ENCODE peak calls at places on chromosomes 12 and 14, in seven cellular contexts. M is A549, E is HL-60, B is HCT116, X is HepG2, N is GM23338, K is GM12878. D is an unnamed sample.

GRCh38 chr12:1606021-1606622 is 11.7 kb upstream of the FBXL14 start:
- DNase-seq in M (peak), E (peak), B (peak), X (peak), N (peak), K (peak), D (peak)

GRCh38 chr12:18224745-18225144 is 36.6 kb upstream of the PIK3C2G start:
- DNase-seq in M (peak), E (no peak), B (peak), X (peak), N (peak), K (no peak), D (peak)

GRCh38 chr12:68367903-68368302 is 35.7 kb upstream of the MDM1 start:
- DNase-seq in M (no peak), E (no peak), B (no peak), X (no peak), N (peak), K (no peak), D (no peak)

GRCh38 chr12:6703631-6704030 is 3.0 kb upstream of the PIANP start:
- DNase-seq in M (peak), E (no peak), B (no peak), X (peak), N (peak), K (no peak), D (no peak)

GRCh38 chr12:64269161-64269560 is 47.1 kb upstream of the KICS2 start:
- DNase-seq in M (no peak), E (no peak), B (no peak), X (no peak), N (no peak), K (no peak), D (no peak)

GRCh38 chr12:58176296-58176869 is 235.0 kb downstream of the ATP23 start:
- DNase-seq in M (peak), E (peak), B (peak), X (peak), N (peak), K (no peak), D (peak)

GRCh38 chr12:66140726-66141125 is 10.2 kb upstream of the LLPH start:
- DNase-seq in M (no peak), E (no peak), B (no peak), X (no peak), N (peak), K (no peak), D (no peak)

GRCh38 chr12:3622021-3622731 is 130.7 kb downstream of the CRACR2A start:
- DNase-seq in M (no peak), E (no peak), B (no peak), X (no peak), N (no peak), K (no peak), D (no peak)

GRCh38 chr14:72401632-72402428 is 469.6 kb downstream of the RGS6 start:
- DNase-seq in M (no peak), E (no peak), B (no peak), X (no peak), N (no peak), K (no peak), D (no peak)

GRCh38 chr12:25725874-25726273 is 172.8 kb upstream of the LMNTD1 start:
- DNase-seq in M (no peak), E (no peak), B (no peak), X (no peak), N (no peak), K (no peak), D (no peak)

GRCh38 chr12:101823039-101823438 is 7.7 kb downstream of the GNPTAB start:
- DNase-seq in M (no peak), E (no peak), B (no peak), X (no peak), N (no peak), K (no peak), D (no peak)

GRCh38 chr12:101826766-101827368 is 3.9 kb downstream of the GNPTAB start:
- DNase-seq in M (no peak), E (no peak), B (no peak), X (no peak), N (no peak), K (no peak), D (no peak)

GRCh38 chr12:101819467-101819866 is 11.3 kb downstream of the GNPTAB start:
- DNase-seq in M (no peak), E (no peak), B (no peak), X (no peak), N (no peak), K (no peak), D (no peak)

GRCh38 chr12:101824831-101825230 is 5.9 kb downstream of the GNPTAB start:
- DNase-seq in M (no peak), E (no peak), B (no peak), X (no peak), N (peak), K (no peak), D (no peak)

GRCh38 chr12:101823891-101824290 is 6.9 kb downstream of the GNPTAB start:
- DNase-seq in M (peak), E (peak), B (peak), X (peak), N (peak), K (no peak), D (no peak)
- TF ChIP-seq CTCF in M (no peak), E (no peak), B (no peak), X (no peak), N (peak), K (peak), D (no peak)

GRCh38 chr14:36362648-36363047 is 42.2 kb upstream of the MBIP start:
- DNase-seq in M (no peak), E (no peak), B (no peak), X (no peak), N (no peak), K (no peak), D (no peak)

GRCh38 chr14:36361210-36361853 is 40.9 kb upstream of the MBIP start:
- DNase-seq in M (no peak), E (no peak), B (no peak), X (no peak), N (no peak), K (no peak), D (no peak)

GRCh38 chr14:36365766-36366165 is 45.3 kb upstream of the MBIP start:
- DNase-seq in M (no peak), E (no peak), B (no peak), X (no peak), N (no peak), K (no peak), D (no peak)

GRCh38 chr14:36367985-36368774 is 47.7 kb upstream of the MBIP start:
- DNase-seq in M (no peak), E (no peak), B (no peak), X (no peak), N (no peak), K (no peak), D (no peak)

GRCh38 chr14:36363704-36364103 is 43.3 kb upstream of the MBIP start:
- DNase-seq in M (no peak), E (no peak), B (no peak), X (no peak), N (no peak), K (no peak), D (no peak)
- TF ChIP-seq REST in M (no peak), E (no peak), B (no peak), X (no peak), N (no peak), K (no peak), D (no peak)

GRCh38 chr12:110269622-110270124 is 11.4 kb upstream of the ATP2A2 start:
- DNase-seq in M (peak), E (no peak), B (no peak), X (no peak), N (peak), K (no peak), D (no peak)
- TF ChIP-seq CTCF in M (no peak), E (no peak), B (no peak), X (no peak), N (no peak), K (no peak), D (no peak)

GRCh38 chr12:77108707-77109106 is 43.3 kb upstream of the E2F7 start:
- DNase-seq in M (no peak), E (no peak), B (no peak), X (no peak), N (no peak), K (no peak), D (no peak)
- TF ChIP-seq REST in M (no peak), E (no peak), B (no peak), X (no peak), N (no peak), K (no peak), D (no peak)

GRCh38 chr14:93981874-93982683 is 5.7 kb upstream of the ASB2 start:
- DNase-seq in M (no peak), E (no peak), B (no peak), X (no peak), N (no peak), K (no peak), D (no peak)

GRCh38 chr14:93982684-93983007 is 6.3 kb upstream of the ASB2 start:
- DNase-seq in M (no peak), E (no peak), B (no peak), X (no peak), N (no peak), K (no peak), D (no peak)

GRCh38 chr14:93980464-93981201 is 4.3 kb upstream of the ASB2 start:
- DNase-seq in M (no peak), E (no peak), B (no peak), X (no peak), N (no peak), K (no peak), D (no peak)

GRCh38 chr14:93978735-93979134 is 2.4 kb upstream of the ASB2 start:
- DNase-seq in M (no peak), E (no peak), B (no peak), X (no peak), N (no peak), K (no peak), D (no peak)

DNA sequence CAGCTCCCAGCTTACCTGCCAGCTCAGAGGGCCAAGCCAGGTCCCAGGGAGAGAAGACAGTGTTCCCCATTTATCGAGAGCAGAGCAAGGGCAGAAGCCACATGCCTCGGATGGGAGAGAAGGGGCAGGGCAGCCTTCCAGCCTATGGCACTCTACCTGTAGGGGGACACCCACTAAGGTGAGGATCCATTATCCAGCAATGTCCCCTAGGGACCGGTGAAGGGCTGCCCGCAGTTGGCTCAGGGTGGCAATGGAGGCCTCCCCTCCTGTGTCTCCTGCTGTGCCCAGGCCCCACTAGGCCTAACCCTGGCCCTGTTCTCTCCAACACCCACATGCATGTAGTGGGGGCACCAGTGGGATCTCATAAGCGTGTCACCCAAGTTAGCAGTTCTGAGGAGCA is 4.9 kb upstream of the ASB2 start:
- DNase-seq in M (no peak), E (no peak), B (no peak), X (no peak), N (peak), K (no peak), D (no peak)
- TF ChIP-seq CTCF in M (no peak), E (no peak), B (no peak), X (no peak), N (no peak), K (no peak), D (no peak)

DNA sequence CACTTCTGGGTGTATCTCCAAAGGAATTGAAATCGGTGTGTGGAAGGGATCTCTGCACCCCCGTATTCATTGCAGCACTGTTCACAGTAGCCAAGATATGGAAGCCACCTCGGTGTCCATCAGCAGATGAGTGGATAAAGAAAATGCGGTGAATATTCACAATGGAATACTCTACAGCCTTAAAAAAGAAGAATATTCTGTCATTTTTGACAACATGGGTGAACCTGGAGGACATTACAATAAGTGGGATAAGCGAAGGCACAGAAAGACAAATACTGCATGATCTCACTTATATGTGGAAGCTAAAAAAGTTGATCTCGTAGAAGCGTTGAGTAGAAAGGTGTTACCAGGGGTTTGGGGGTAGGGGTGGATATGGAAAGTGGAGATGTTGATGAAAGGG is 111.9 kb downstream of the BEGAIN start:
- DNase-seq in M (no peak), E (no peak), B (no peak), X (no peak), N (no peak), K (no peak), D (no peak)
- TF ChIP-seq REST in M (no peak), E (no peak), B (no peak), X (no peak), N (no peak), K (no peak), D (no peak)

DNA sequence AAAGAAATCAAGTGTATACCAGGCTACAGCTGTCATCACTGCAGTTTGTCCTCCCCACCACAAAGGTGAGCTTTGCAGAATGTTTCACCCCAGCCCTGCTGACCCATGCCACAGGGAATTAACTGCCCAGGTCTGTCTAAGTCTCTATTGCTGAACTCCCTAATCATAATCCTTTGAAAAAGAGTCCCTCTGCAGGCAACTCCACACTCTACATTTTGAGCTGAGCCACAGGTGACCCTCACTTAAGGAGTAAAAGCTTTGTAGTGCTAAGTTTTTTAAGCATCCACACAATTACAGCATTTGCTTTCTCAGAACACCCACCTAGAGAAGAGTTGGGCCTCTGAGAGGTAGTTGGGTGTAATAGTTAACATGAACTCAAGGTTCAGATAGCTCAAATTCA is 90.0 kb downstream of the C12orf50 start:
- DNase-seq in M (no peak), E (no peak), B (no peak), X (no peak), N (peak), K (no peak), D (no peak)
- TF ChIP-seq CTCF in M (no peak), E (no peak), B (no peak), X (no peak), N (peak), K (no peak), D (no peak)